ENCODE peak calls at places on chromosomes 16 and 17, in nine cellular contexts. R is NCI-H748 treated with DMSO at 0.1 percent for 48 hours; A is small intestine; Q is activated CD4-positive, alpha-beta T cell treated with anti-CD3 and anti-CD28 coated beads, Interleukin-2, amount 50 U/mL, for 1 hour; Y is effector CD4-positive, alpha-beta T cell; W is AG08395; S is fibroblast of the aortic adventitia; K is fibroblast of villous mesenchyme; G is lung. C is an unnamed sample.

GRCh38 chr16:50235581-50235980 is 30.8 kb upstream of the ADCY7 start:
- DNase-seq in R (no peak), A (no peak), Q (no peak), Y (no peak), W (no peak), S (peak), K (no peak), G (no peak), C (no peak)

GRCh38 chr17:56978441-56979090 is 635 bp downstream of the SCPEP1 start:
- DNase-seq in R (no peak), A (peak), Q (no peak), Y (no peak), W (no peak), S (peak), K (peak), G (no peak), C (peak)

GRCh38 chr17:2689411-2690164 is 22.0 kb downstream of the CLUH start:
- DNase-seq in R (no peak), A (no peak), Q (no peak), Y (no peak), W (no peak), S (no peak), K (no peak), G (no peak), C (no peak)

GRCh38 chr16:68086860-68087268 is 1.7 kb downstream of the NFATC3 start:
- DNase-seq in R (no peak), A (no peak), Q (no peak), Y (no peak), W (no peak), S (peak), K (peak), G (no peak), C (peak)

GRCh38 chr17:82754297-82755208 is 2.7 kb downstream of the TBCD start:
- DNase-seq in R (no peak), A (peak), Q (no peak), Y (no peak), W (no peak), S (no peak), K (peak), G (no peak), C (no peak)

GRCh38 chr17:33447090-33447489 is 154.0 kb upstream of the ASIC2 start:
- DNase-seq in R (no peak), A (no peak), Q (no peak), Y (no peak), W (no peak), S (no peak), K (no peak), G (no peak), C (no peak)

GRCh38 chr17:57522436-57523005 is 222.6 kb downstream of the CCDC182 start:
- DNase-seq in R (no peak), A (no peak), Q (no peak), Y (no peak), W (no peak), S (no peak), K (no peak), G (no peak), C (no peak)

GRCh38 chr16:75267631-75268264 is 16.3 kb upstream of the BCAR1 start:
- DNase-seq in R (no peak), A (peak), Q (no peak), Y (no peak), W (peak), S (peak), K (peak), G (peak), C (peak)

GRCh38 chr17:79658811-79659207 is 48.0 kb upstream of the RBFOX3 start:
- DNase-seq in R (peak), A (peak), Q (no peak), Y (no peak), W (no peak), S (peak), K (peak), G (no peak), C (peak)

GRCh38 chr16:79217375-79218011 is 383.0 kb downstream of the MAF start:
- DNase-seq in R (no peak), A (peak), Q (no peak), Y (no peak), W (no peak), S (no peak), K (no peak), G (no peak), C (no peak)

GRCh38 chr17:14508156-14508555 is 207.3 kb downstream of the HS3ST3B1 start:
- DNase-seq in R (no peak), A (no peak), Q (no peak), Y (no peak), W (no peak), S (no peak), K (no peak), G (no peak), C (no peak)

GRCh38 chr16:69329369-69330285 is 761 bp downstream of the PDF start:
- DNase-seq in R (no peak), A (peak), Q (peak), Y (no peak), W (peak), S (no peak), K (no peak), G (no peak), C (peak)

GRCh38 chr17:18859256-18859655 is 1.3 kb downstream of the PRPSAP2 start:
- DNase-seq in R (no peak), A (peak), Q (no peak), Y (no peak), W (peak), S (peak), K (peak), G (no peak), C (peak)

GRCh38 chr17:31591924-31592323 is 200.4 kb downstream of the RAB11FIP4 start:
- DNase-seq in R (no peak), A (no peak), Q (no peak), Y (no peak), W (no peak), S (no peak), K (no peak), G (no peak), C (no peak)

GRCh38 chr17:68326681-68327080 is 35.4 kb downstream of the ARSG start:
- DNase-seq in R (no peak), A (no peak), Q (no peak), Y (no peak), W (no peak), S (no peak), K (no peak), G (no peak), C (no peak)

GRCh38 chr16:30894540-30895368 is 877 bp upstream of the BCL7C start:
- DNase-seq in R (no peak), A (no peak), Q (no peak), Y (no peak), W (no peak), S (peak), K (peak), G (no peak), C (no peak)

GRCh38 chr16:55497558-55497957 is 11.3 kb upstream of the LPCAT2 start:
- DNase-seq in R (no peak), A (no peak), Q (no peak), Y (no peak), W (no peak), S (no peak), K (no peak), G (no peak), C (no peak)

GRCh38 chr17:70767102-70767701 is 597.9 kb downstream of the KCNJ2 start:
- DNase-seq in R (peak), A (peak), Q (no peak), Y (no peak), W (peak), S (peak), K (peak), G (no peak), C (peak)

GRCh38 chr16:49158029-49158642 is 123.5 kb downstream of the CBLN1 start:
- DNase-seq in R (no peak), A (peak), Q (no peak), Y (no peak), W (peak), S (peak), K (peak), G (no peak), C (peak)

GRCh38 chr17:9144502-9145233 is 123.4 kb downstream of the NTN1 start:
- DNase-seq in R (no peak), A (peak), Q (no peak), Y (no peak), W (no peak), S (no peak), K (no peak), G (no peak), C (no peak)

GRCh38 chr17:42563543-42563942 is 1.6 kb downstream of the COASY start:
- DNase-seq in R (no peak), A (peak), Q (no peak), Y (no peak), W (no peak), S (no peak), K (no peak), G (no peak), C (peak)